ENCODE peak calls at places on chromosomes 1 and 21, in eight cellular contexts. M, Y, S, K, T, D, W and X are unnamed samples.

GRCh38 chr21:34029724-34030528 is 43.5 kb upstream of the MRPS6 start:
- DNase-seq in K (peak), T (peak), Y (peak), W (peak), S (peak), D (no peak), M (peak), X (peak)

GRCh38 chr1:243234978-243235657 is 20.0 kb downstream of the CEP170 start:
- DNase-seq in Y (no peak), T (no peak), K (no peak), D (no peak), M (no peak), W (peak), S (peak), X (no peak)

GRCh38 chr21:36255650-36256047 is 64.3 kb upstream of the MORC3 start:
- DNase-seq in D (no peak), M (no peak), K (no peak), Y (no peak), W (no peak), S (no peak), T (no peak), X (peak)

GRCh38 chr21:35231115-35231514 is 182.0 kb upstream of the RUNX1 start:
- DNase-seq in Y (no peak), K (no peak), W (peak), S (no peak), M (no peak), T (no peak), D (no peak), X (peak)

GRCh38 chr1:24970399-24970753 is 40.3 kb upstream of the RUNX3 start:
- DNase-seq in W (peak), Y (no peak), D (no peak), S (no peak), T (no peak), M (peak), K (no peak), X (no peak)

GRCh38 chr1:5731110-5731423 is 261.2 kb downstream of the NPHP4 start:
- DNase-seq in Y (no peak), W (no peak), M (no peak), T (no peak), D (no peak), S (no peak), K (no peak), X (no peak)

GRCh38 chr1:31848381-31848897 is 32.6 kb upstream of the SPOCD1 start:
- DNase-seq in Y (peak), S (no peak), W (no peak), T (no peak), K (peak), M (no peak), D (peak), X (peak)

GRCh38 chr1:56758135-56758534 is 61.1 kb downstream of the FYB2 start:
- DNase-seq in S (peak), K (no peak), W (no peak), T (peak), Y (no peak), D (no peak), M (no peak), X (no peak)

GRCh38 chr1:9429369-9429766 is 109.9 kb upstream of the SLC25A33 start:
- DNase-seq in D (no peak), S (no peak), W (no peak), M (no peak), Y (no peak), K (no peak), T (no peak), X (no peak)

GRCh38 chr1:33272509-33272908 is 16.2 kb downstream of the ZNF362 start:
- DNase-seq in W (no peak), S (no peak), Y (no peak), K (no peak), M (no peak), T (no peak), D (no peak), X (no peak)

GRCh38 chr1:47232187-47232874 is at the start of gene TAL1:
- DNase-seq in D (no peak), S (no peak), M (no peak), Y (no peak), K (no peak), W (no peak), T (no peak), X (no peak)

GRCh38 chr1:64691631-64692030 is 53.2 kb upstream of the RAVER2 start:
- DNase-seq in K (no peak), S (no peak), M (peak), T (no peak), W (peak), D (no peak), Y (no peak), X (no peak)

GRCh38 chr1:81590171-81590570 is 210.6 kb upstream of the ADGRL2 start:
- DNase-seq in S (no peak), W (peak), T (no peak), M (peak), D (no peak), Y (no peak), K (no peak), X (no peak)

GRCh38 chr1:106435269-106435668 is 621.2 kb upstream of the PRMT6 start:
- DNase-seq in W (no peak), M (no peak), K (no peak), D (no peak), S (no peak), Y (no peak), T (no peak), X (no peak)

GRCh38 chr1:168728452-168729404 is at the start of gene DPT:
- DNase-seq in Y (no peak), D (no peak), M (no peak), S (no peak), W (peak), K (no peak), T (no peak), X (no peak)

GRCh38 chr21:17819114-17819877 is at the start of gene C21orf91:
- DNase-seq in Y (peak), S (peak), D (peak), K (peak), W (peak), M (peak), T (peak), X (peak)

GRCh38 chr1:151472852-151473731 is 13.8 kb upstream of the POGZ start:
- DNase-seq in Y (peak), S (peak), T (no peak), D (peak), W (peak), M (peak), K (no peak), X (no peak)

GRCh38 chr1:4086085-4086850 is 186.2 kb upstream of the C1orf174 start:
- DNase-seq in T (no peak), Y (no peak), M (no peak), K (no peak), D (no peak), S (no peak), W (no peak), X (no peak)

GRCh38 chr1:21022279-21023040 is 154.2 kb downstream of the EIF4G3 start:
- DNase-seq in Y (no peak), W (peak), K (no peak), S (peak), T (peak), M (peak), D (no peak), X (peak)

GRCh38 chr21:36325373-36326010 is 5.5 kb downstream of the MORC3 start:
- DNase-seq in T (no peak), S (peak), M (peak), K (no peak), Y (no peak), W (peak), D (no peak), X (no peak)

GRCh38 chr1:69765941-69766340 is 198.2 kb downstream of the LRRC7 start:
- DNase-seq in T (no peak), M (no peak), S (no peak), W (no peak), D (no peak), K (no peak), Y (no peak), X (no peak)

GRCh38 chr1:206931709-206932108 is 10.0 kb upstream of the FCMR start:
- DNase-seq in T (no peak), S (no peak), W (no peak), K (no peak), D (no peak), M (no peak), Y (no peak), X (peak)

GRCh38 chr21:45963225-45963555 is 18.4 kb upstream of the COL6A1 start:
- DNase-seq in S (peak), W (peak), K (no peak), T (no peak), D (no peak), M (no peak), Y (no peak), X (no peak)

GRCh38 chr1:170445096-170445495 is 86.9 kb upstream of the GORAB start:
- DNase-seq in Y (no peak), S (no peak), W (peak), T (no peak), K (no peak), M (peak), D (no peak), X (no peak)

GRCh38 chr1:190172636-190173410 is 304.8 kb downstream of the BRINP3 start:
- DNase-seq in D (no peak), Y (no peak), W (peak), S (no peak), M (no peak), K (no peak), T (no peak), X (no peak)

GRCh38 chr1:116179398-116179797 is 68.2 kb downstream of the MAB21L3 start:
- DNase-seq in K (no peak), W (no peak), M (no peak), S (no peak), Y (no peak), D (no peak), T (no peak), X (no peak)

GRCh38 chr1:18734461-18735368 is 104.1 kb downstream of the PAX7 start:
- DNase-seq in T (no peak), D (no peak), M (no peak), K (no peak), S (no peak), Y (no peak), W (no peak), X (no peak)

GRCh38 chr1:207565546-207566468 is 69.8 kb downstream of the CR1 start:
- DNase-seq in M (peak), D (no peak), W (no peak), K (no peak), S (peak), T (no peak), Y (no peak), X (peak)

GRCh38 chr1:58649555-58649954 is 50.3 kb downstream of the MYSM1 start:
- DNase-seq in D (no peak), T (no peak), Y (peak), M (no peak), S (no peak), W (no peak), K (peak), X (no peak)

GRCh38 chr1:52658795-52659194 is 25.8 kb downstream of the SHISAL2A start:
- DNase-seq in M (no peak), D (no peak), W (no peak), Y (no peak), K (no peak), T (peak), S (no peak), X (no peak)

GRCh38 chr1:51877434-51878306 is 857 bp downstream of the NRDC start:
- DNase-seq in M (peak), Y (peak), T (peak), S (no peak), W (peak), K (no peak), D (peak), X (peak)

GRCh38 chr1:230425252-230426061 is 675 bp downstream of the PGBD5 start:
- DNase-seq in D (no peak), K (no peak), S (no peak), Y (no peak), W (peak), T (no peak), M (no peak), X (no peak)

GRCh38 chr1:54645806-54646676 is 4.5 kb downstream of the MROH7 start:
- DNase-seq in Y (no peak), W (no peak), T (peak), D (no peak), S (no peak), M (no peak), K (no peak), X (no peak)

GRCh38 chr1:150512846-150513245 is 2.7 kb upstream of the FALEC start:
- DNase-seq in M (no peak), D (no peak), T (no peak), S (no peak), W (no peak), Y (no peak), K (no peak), X (no peak)